ENCODE peak calls at places on chromosomes 4 and X, in four cellular contexts. One of them, this sample, is unnamed.

GRCh38 chr4:105758958-105759357 is 50.4 kb downstream of the GSTCD start:
- DNase-seq in GM12878: no peak
- DNase-seq in SK-N-SH: no peak
- DNase-seq in HCT116: no peak
- DNase-seq in this sample: no peak

GRCh38 chr4:3765271-3766206 is 646 bp upstream of the ADRA2C start:
- DNase-seq in GM12878: no peak
- DNase-seq in SK-N-SH: peak
- DNase-seq in HCT116: no peak
- DNase-seq in this sample: no peak

GRCh38 chr4:46765465-46765864 is 143.6 kb downstream of the COX7B2 start:
- DNase-seq in GM12878: no peak
- DNase-seq in SK-N-SH: no peak
- DNase-seq in HCT116: no peak
- DNase-seq in this sample: no peak

GRCh38 chr4:83255584-83255983 is 29.0 kb downstream of the COQ2 start:
- DNase-seq in GM12878: no peak
- DNase-seq in SK-N-SH: no peak
- DNase-seq in HCT116: peak
- DNase-seq in this sample: no peak

GRCh38 chrX:71565634-71566033 is 12.6 kb upstream of the GCNA start:
- DNase-seq in GM12878: no peak
- DNase-seq in SK-N-SH: no peak
- DNase-seq in HCT116: no peak
- DNase-seq in this sample: no peak

GRCh38 chr4:121256346-121256745 is 92.2 kb upstream of the TNIP3 start:
- DNase-seq in GM12878: peak
- DNase-seq in SK-N-SH: no peak
- DNase-seq in HCT116: peak
- DNase-seq in this sample: no peak

GRCh38 chr4:41613362-41613761 is 75.4 kb downstream of the LIMCH1 start:
- DNase-seq in GM12878: no peak
- DNase-seq in SK-N-SH: no peak
- DNase-seq in HCT116: no peak
- DNase-seq in this sample: no peak

GRCh38 chrX:40085086-40085551 is 12.6 kb downstream of the BCOR start:
- DNase-seq in GM12878: no peak
- DNase-seq in SK-N-SH: no peak
- DNase-seq in HCT116: no peak
- DNase-seq in this sample: no peak

GRCh38 chr4:13516315-13516860 is 27.9 kb downstream of the NKX3-2 start:
- DNase-seq in GM12878: no peak
- DNase-seq in SK-N-SH: no peak
- DNase-seq in HCT116: no peak
- DNase-seq in this sample: no peak

GRCh38 chr4:108018038-108018883 is 28.6 kb downstream of the HADH start:
- DNase-seq in GM12878: no peak
- DNase-seq in SK-N-SH: peak
- DNase-seq in HCT116: peak
- DNase-seq in this sample: peak

GRCh38 chr4:140326395-140326993 is 47.0 kb upstream of the SCOC start:
- DNase-seq in GM12878: no peak
- DNase-seq in SK-N-SH: peak
- DNase-seq in HCT116: peak
- DNase-seq in this sample: no peak

GRCh38 chr4:1351854-1352633 is 5.0 kb downstream of the UVSSA start:
- DNase-seq in GM12878: peak
- DNase-seq in SK-N-SH: peak
- DNase-seq in HCT116: peak
- DNase-seq in this sample: peak

GRCh38 chr4:40918330-40918729 is 168.6 kb downstream of the NSUN7 start:
- DNase-seq in GM12878: no peak
- DNase-seq in SK-N-SH: peak
- DNase-seq in HCT116: no peak
- DNase-seq in this sample: no peak

GRCh38 chr4:149164282-149164681 is 651.4 kb downstream of the IQCM start:
- DNase-seq in GM12878: no peak
- DNase-seq in SK-N-SH: no peak
- DNase-seq in HCT116: no peak
- DNase-seq in this sample: peak

GRCh38 chr4:80070880-80071620 is 2.0 kb downstream of the ANTXR2 start:
- DNase-seq in GM12878: no peak
- DNase-seq in SK-N-SH: no peak
- DNase-seq in HCT116: no peak
- DNase-seq in this sample: no peak

GRCh38 chrX:69361286-69361926 is 142.7 kb upstream of the NALF2 start:
- DNase-seq in GM12878: no peak
- DNase-seq in SK-N-SH: peak
- DNase-seq in HCT116: no peak
- DNase-seq in this sample: no peak

GRCh38 chr4:1204828-1205591 is 32.6 kb upstream of the SPON2 start:
- DNase-seq in GM12878: no peak
- DNase-seq in SK-N-SH: peak
- DNase-seq in HCT116: no peak
- DNase-seq in this sample: no peak

GRCh38 chr4:170610464-170610863 is 520.7 kb upstream of the AADAT start:
- DNase-seq in GM12878: no peak
- DNase-seq in SK-N-SH: no peak
- DNase-seq in HCT116: no peak
- DNase-seq in this sample: no peak

GRCh38 chr4:71171592-71171991 is 167.2 kb upstream of the SLC4A4 start:
- DNase-seq in GM12878: no peak
- DNase-seq in SK-N-SH: no peak
- DNase-seq in HCT116: no peak
- DNase-seq in this sample: no peak

GRCh38 chr4:153209410-153209809 is 5.2 kb downstream of the TRIM2 start:
- DNase-seq in GM12878: no peak
- DNase-seq in SK-N-SH: no peak
- DNase-seq in HCT116: no peak
- DNase-seq in this sample: no peak

GRCh38 chr4:87298362-87298761 is 24.3 kb downstream of the HSD17B13 start:
- DNase-seq in GM12878: no peak
- DNase-seq in SK-N-SH: no peak
- DNase-seq in HCT116: no peak
- DNase-seq in this sample: no peak

GRCh38 chr4:113064244-113064643 is 14.8 kb downstream of the ANK2 start:
- DNase-seq in GM12878: no peak
- DNase-seq in SK-N-SH: no peak
- DNase-seq in HCT116: no peak
- DNase-seq in this sample: peak

GRCh38 chr4:86990510-86990909 is 55.7 kb downstream of the AFF1 start:
- DNase-seq in GM12878: no peak
- DNase-seq in SK-N-SH: no peak
- DNase-seq in HCT116: no peak
- DNase-seq in this sample: no peak

GRCh38 chrX:106437407-106437806 is 174.4 kb upstream of the RADX start:
- DNase-seq in GM12878: no peak
- DNase-seq in SK-N-SH: no peak
- DNase-seq in HCT116: no peak
- DNase-seq in this sample: no peak

GRCh38 chr4:112951362-112951962 is 98.0 kb upstream of the ANK2 start:
- DNase-seq in GM12878: no peak
- DNase-seq in SK-N-SH: peak
- DNase-seq in HCT116: no peak
- DNase-seq in this sample: no peak

GRCh38 chr4:123744664-123745290 is 348.2 kb downstream of the SPRY1 start:
- DNase-seq in GM12878: no peak
- DNase-seq in SK-N-SH: no peak
- DNase-seq in HCT116: no peak
- DNase-seq in this sample: no peak

GRCh38 chr4:3399277-3400194 is 42.2 kb upstream of the HGFAC start:
- DNase-seq in GM12878: no peak
- DNase-seq in SK-N-SH: peak
- DNase-seq in HCT116: peak
- DNase-seq in this sample: no peak

GRCh38 chrX:149827254-149827653 is 45.5 kb downstream of the MAGEA9 start:
- DNase-seq in GM12878: no peak
- DNase-seq in SK-N-SH: no peak
- DNase-seq in HCT116: no peak
- DNase-seq in this sample: no peak

DNA sequence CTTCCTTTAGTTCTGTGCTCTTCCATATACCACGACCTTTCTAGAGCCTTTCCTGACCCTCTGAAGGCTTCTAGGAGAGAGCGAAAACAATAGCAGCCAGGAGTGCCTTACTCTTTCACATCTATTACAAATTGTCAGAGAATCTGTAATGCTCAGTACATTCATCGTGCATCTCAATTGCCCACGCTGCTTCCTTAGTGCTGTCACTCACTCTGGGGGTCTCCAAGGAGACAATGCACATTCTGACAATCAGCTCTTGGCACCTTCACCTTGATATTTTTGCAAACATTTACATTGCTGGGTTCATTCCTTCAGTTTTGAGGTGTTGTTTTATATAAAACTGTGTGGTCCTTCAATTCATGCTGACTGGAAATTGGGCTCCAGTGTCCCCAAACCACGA is 110.1 kb upstream of the GPR101 start:
- DNase-seq in GM12878: no peak
- DNase-seq in SK-N-SH: no peak
- DNase-seq in HCT116: no peak
- DNase-seq in this sample: no peak
- H3K9ac ChIP-seq in GM12878: no peak
- H3K9ac ChIP-seq in SK-N-SH: no peak
- H3K9ac ChIP-seq in HCT116: no peak
- H3K9ac ChIP-seq in this sample: no peak

GRCh38 chrX:6026980-6027379 is 201.7 kb downstream of the NLGN4X start:
- DNase-seq in GM12878: no peak
- DNase-seq in SK-N-SH: no peak
- DNase-seq in HCT116: no peak
- DNase-seq in this sample: peak

GRCh38 chrX:6024204-6024603 is 204.5 kb downstream of the NLGN4X start:
- DNase-seq in GM12878: no peak
- DNase-seq in SK-N-SH: no peak
- DNase-seq in HCT116: no peak
- DNase-seq in this sample: no peak

GRCh38 chrX:6026484-6026883 is 202.2 kb downstream of the NLGN4X start:
- DNase-seq in GM12878: no peak
- DNase-seq in SK-N-SH: no peak
- DNase-seq in HCT116: no peak
- DNase-seq in this sample: peak

GRCh38 chrX:6021316-6022091 is 207.2 kb downstream of the NLGN4X start:
- DNase-seq in GM12878: no peak
- DNase-seq in SK-N-SH: peak
- DNase-seq in HCT116: no peak
- DNase-seq in this sample: peak
- TF ChIP-seq YY1 in GM12878: peak
- TF ChIP-seq YY1 in SK-N-SH: no peak
- TF ChIP-seq YY1 in HCT116: no peak
- TF ChIP-seq YY1 in this sample: no peak

GRCh38 chr4:57548856-57549255 is 438.7 kb upstream of the IGFBP7 start:
- DNase-seq in GM12878: no peak
- DNase-seq in SK-N-SH: peak
- DNase-seq in HCT116: no peak
- DNase-seq in this sample: no peak
- H3K4me3 ChIP-seq in GM12878: no peak
- H3K4me3 ChIP-seq in SK-N-SH: no peak
- H3K4me3 ChIP-seq in HCT116: no peak
- H3K4me3 ChIP-seq in this sample: no peak

GRCh38 chr4:147362868-147363440 is 117.9 kb upstream of the EDNRA start:
- DNase-seq in GM12878: no peak
- DNase-seq in SK-N-SH: peak
- DNase-seq in HCT116: no peak
- DNase-seq in this sample: no peak
- H3K9ac ChIP-seq in GM12878: no peak
- H3K9ac ChIP-seq in SK-N-SH: no peak
- H3K9ac ChIP-seq in HCT116: no peak
- H3K9ac ChIP-seq in this sample: no peak

GRCh38 chr4:6924361-6924779 is 14.7 kb downstream of the TBC1D14 start:
- DNase-seq in GM12878: no peak
- DNase-seq in SK-N-SH: no peak
- DNase-seq in HCT116: no peak
- DNase-seq in this sample: no peak
- TF ChIP-seq YY1 in GM12878: no peak
- TF ChIP-seq YY1 in SK-N-SH: no peak
- TF ChIP-seq YY1 in HCT116: no peak
- TF ChIP-seq YY1 in this sample: no peak

GRCh38 chr4:11438647-11439046 is 10.0 kb upstream of the HS3ST1 start:
- DNase-seq in GM12878: no peak
- DNase-seq in SK-N-SH: no peak
- DNase-seq in HCT116: no peak
- DNase-seq in this sample: no peak

GRCh38 chr4:11440481-11441181 is 11.9 kb upstream of the HS3ST1 start:
- DNase-seq in GM12878: no peak
- DNase-seq in SK-N-SH: no peak
- DNase-seq in HCT116: no peak
- DNase-seq in this sample: no peak

GRCh38 chr4:11439836-11440235 is 11.1 kb upstream of the HS3ST1 start:
- DNase-seq in GM12878: no peak
- DNase-seq in SK-N-SH: no peak
- DNase-seq in HCT116: no peak
- DNase-seq in this sample: no peak

GRCh38 chr4:11436673-11437072 is 8.0 kb upstream of the HS3ST1 start:
- DNase-seq in GM12878: no peak
- DNase-seq in SK-N-SH: no peak
- DNase-seq in HCT116: no peak
- DNase-seq in this sample: no peak

DNA sequence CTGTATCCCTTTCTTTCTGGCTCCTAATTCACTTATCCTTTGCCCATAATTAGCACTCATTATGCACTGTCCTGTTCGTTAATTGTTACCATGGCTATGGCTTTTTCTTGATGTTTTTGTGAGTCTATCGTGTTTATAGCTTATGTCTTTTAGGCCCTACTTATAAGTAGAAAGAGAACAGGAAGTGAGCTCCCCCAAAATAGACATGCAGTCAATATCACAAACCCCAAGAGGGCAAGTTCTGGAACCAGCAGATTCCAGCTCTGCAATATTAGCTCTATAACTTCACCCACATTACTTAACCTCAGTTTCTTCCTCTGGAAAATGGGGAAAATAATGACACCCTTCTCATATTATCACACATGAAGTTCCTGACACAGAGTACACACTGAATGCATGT is 7.4 kb upstream of the HS3ST1 start:
- DNase-seq in GM12878: no peak
- DNase-seq in SK-N-SH: no peak
- DNase-seq in HCT116: no peak
- DNase-seq in this sample: no peak
- H3K4me3 ChIP-seq in GM12878: no peak
- H3K4me3 ChIP-seq in SK-N-SH: no peak
- H3K4me3 ChIP-seq in HCT116: no peak
- H3K4me3 ChIP-seq in this sample: no peak